ENCODE peak calls at places on chromosomes 2 and 18, in eight cellular contexts. S is aorta; L is mesenchymal stem cell; X is activated CD8-positive, alpha-beta T cell treated with anti-CD3 and anti-CD28 coated beads for 36 hours; V is NCI-H1417; Z is activated CD4-positive, alpha-beta T cell treated with anti-CD3 and anti-CD28 coated beads, Interleukin-2, amount 50 U/mL, for 1 hour; A is cerebellum; T is skeletal muscle cell. P is an unnamed sample.

GRCh38 chr18:46899274-46899948 is 17.9 kb downstream of the PIAS2 start:
- DNase-seq in T (no peak), L (peak), A (no peak), X (no peak), V (no peak), S (no peak), Z (no peak), P (no peak)

GRCh38 chr2:201260302-201260800 is at the start of gene CASP8:
- DNase-seq in V (no peak), T (peak), X (peak), S (peak), L (peak), Z (peak), A (no peak), P (peak)

GRCh38 chr2:173159794-173160463 is 84.3 kb downstream of the MAP3K20 start:
- DNase-seq in T (peak), Z (no peak), X (no peak), S (peak), A (no peak), L (peak), V (no peak), P (peak)

GRCh38 chr2:200730960-200731359 is 80.8 kb upstream of the BZW1 start:
- DNase-seq in A (no peak), S (no peak), Z (no peak), V (no peak), L (no peak), T (no peak), X (no peak), P (no peak)

GRCh38 chr2:163779970-163780597 is 44.3 kb upstream of the FIGN start:
- DNase-seq in V (no peak), T (no peak), X (no peak), A (no peak), S (no peak), L (no peak), Z (no peak), P (peak)

GRCh38 chr2:155633060-155633839 is 699.3 kb downstream of the NR4A2 start:
- DNase-seq in X (no peak), T (no peak), Z (no peak), L (no peak), V (no peak), S (no peak), A (no peak), P (no peak)

GRCh38 chr2:165505514-165505913 is 36.0 kb downstream of the CSRNP3 start:
- DNase-seq in Z (no peak), L (no peak), X (no peak), A (no peak), V (no peak), S (no peak), T (no peak), P (no peak)

GRCh38 chr2:111702119-111702808 is 181.7 kb downstream of the ANAPC1 start:
- DNase-seq in L (peak), S (peak), X (peak), A (no peak), V (peak), Z (peak), T (no peak), P (peak)

GRCh38 chr2:2763998-2764355 is 432.9 kb upstream of the MYT1L start:
- DNase-seq in T (no peak), L (no peak), A (peak), Z (no peak), V (no peak), S (no peak), X (no peak), P (no peak)

GRCh38 chr18:79460445-79461300 is 64.9 kb downstream of the NFATC1 start:
- DNase-seq in V (no peak), S (no peak), A (no peak), T (no peak), X (no peak), L (no peak), Z (no peak), P (no peak)

GRCh38 chr2:48134704-48135103 is 228.4 kb upstream of the FBXO11 start:
- DNase-seq in T (no peak), S (no peak), V (no peak), X (no peak), Z (no peak), A (no peak), L (no peak), P (no peak)

GRCh38 chr2:97718051-97718882 is 4.9 kb downstream of the ZAP70 start:
- DNase-seq in A (no peak), V (no peak), Z (peak), X (peak), T (no peak), L (no peak), S (no peak), P (no peak)

GRCh38 chr2:152406119-152406835 is 71.3 kb downstream of the FMNL2 start:
- DNase-seq in A (no peak), L (no peak), V (no peak), X (no peak), Z (no peak), S (no peak), T (no peak), P (no peak)

GRCh38 chr2:122100371-122101150 is 345.1 kb downstream of the TSN start:
- DNase-seq in T (no peak), X (no peak), V (no peak), S (no peak), L (no peak), Z (no peak), A (no peak), P (no peak)

GRCh38 chr2:191797937-191798873 is 48.7 kb downstream of the CAVIN2 start:
- DNase-seq in S (no peak), L (no peak), A (no peak), X (no peak), Z (no peak), V (no peak), T (no peak), P (no peak)

P was measured in bronchial epithelial cell.